ENCODE peak calls at places on chromosomes 7 and 10, in six cellular contexts. One of them, this sample, is unnamed.

GRCh38 chr7:84744388-84744787 is 442.5 kb downstream of the SEMA3D start:
- DNase-seq in CD8-positive, alpha-beta memory T cell: no peak
- DNase-seq in cardiac muscle cell: no peak
- DNase-seq in NCI-H1092 treated with DMSO at 0.1 percent for 48 hours: no peak
- DNase-seq in mammary epithelial cell: no peak
- DNase-seq in NCI-H146: no peak
- DNase-seq in this sample: no peak

GRCh38 chr10:101308051-101308450 is 45.9 kb upstream of the BTRC start:
- DNase-seq in cardiac muscle cell: no peak
- DNase-seq in NCI-H146: no peak
- DNase-seq in CD8-positive, alpha-beta memory T cell: no peak
- DNase-seq in NCI-H1092 treated with DMSO at 0.1 percent for 48 hours: no peak
- DNase-seq in mammary epithelial cell: peak
- DNase-seq in this sample: no peak

GRCh38 chr7:21960922-21961321 is 15.2 kb upstream of the CDCA7L start:
- DNase-seq in CD8-positive, alpha-beta memory T cell: no peak
- DNase-seq in NCI-H146: no peak
- DNase-seq in cardiac muscle cell: peak
- DNase-seq in NCI-H1092 treated with DMSO at 0.1 percent for 48 hours: no peak
- DNase-seq in mammary epithelial cell: peak
- DNase-seq in this sample: no peak

GRCh38 chr7:28062197-28062988 is 118.2 kb downstream of the JAZF1 start:
- DNase-seq in NCI-H1092 treated with DMSO at 0.1 percent for 48 hours: peak
- DNase-seq in cardiac muscle cell: peak
- DNase-seq in mammary epithelial cell: peak
- DNase-seq in NCI-H146: peak
- DNase-seq in CD8-positive, alpha-beta memory T cell: peak
- DNase-seq in this sample: peak

GRCh38 chr7:17546206-17546998 is 247.9 kb downstream of the AHR start:
- DNase-seq in mammary epithelial cell: peak
- DNase-seq in CD8-positive, alpha-beta memory T cell: no peak
- DNase-seq in cardiac muscle cell: peak
- DNase-seq in NCI-H1092 treated with DMSO at 0.1 percent for 48 hours: no peak
- DNase-seq in NCI-H146: no peak
- DNase-seq in this sample: no peak

GRCh38 chr10:11894381-11895107 is 71.4 kb downstream of the PROSER2 start:
- DNase-seq in cardiac muscle cell: no peak
- DNase-seq in CD8-positive, alpha-beta memory T cell: no peak
- DNase-seq in NCI-H146: no peak
- DNase-seq in mammary epithelial cell: no peak
- DNase-seq in NCI-H1092 treated with DMSO at 0.1 percent for 48 hours: no peak
- DNase-seq in this sample: no peak

GRCh38 chr7:137992738-137993394 is 9.0 kb downstream of the CREB3L2 start:
- DNase-seq in cardiac muscle cell: peak
- DNase-seq in NCI-H1092 treated with DMSO at 0.1 percent for 48 hours: no peak
- DNase-seq in CD8-positive, alpha-beta memory T cell: no peak
- DNase-seq in NCI-H146: peak
- DNase-seq in mammary epithelial cell: peak
- DNase-seq in this sample: peak

GRCh38 chr7:155950898-155951553 is 138.8 kb upstream of the SHH start:
- DNase-seq in NCI-H1092 treated with DMSO at 0.1 percent for 48 hours: no peak
- DNase-seq in cardiac muscle cell: no peak
- DNase-seq in NCI-H146: no peak
- DNase-seq in CD8-positive, alpha-beta memory T cell: no peak
- DNase-seq in mammary epithelial cell: no peak
- DNase-seq in this sample: no peak

GRCh38 chr7:43536773-43537172 is 46.1 kb upstream of the STK17A start:
- DNase-seq in CD8-positive, alpha-beta memory T cell: no peak
- DNase-seq in cardiac muscle cell: no peak
- DNase-seq in NCI-H1092 treated with DMSO at 0.1 percent for 48 hours: no peak
- DNase-seq in mammary epithelial cell: no peak
- DNase-seq in NCI-H146: no peak
- DNase-seq in this sample: no peak

GRCh38 chr10:7956508-7956907 is 98.0 kb upstream of the GATA3 start:
- DNase-seq in mammary epithelial cell: peak
- DNase-seq in NCI-H146: no peak
- DNase-seq in cardiac muscle cell: peak
- DNase-seq in NCI-H1092 treated with DMSO at 0.1 percent for 48 hours: no peak
- DNase-seq in CD8-positive, alpha-beta memory T cell: no peak
- DNase-seq in this sample: peak

GRCh38 chr10:105370697-105371096 is 729.6 kb downstream of the SORCS3 start:
- DNase-seq in NCI-H146: no peak
- DNase-seq in cardiac muscle cell: no peak
- DNase-seq in CD8-positive, alpha-beta memory T cell: no peak
- DNase-seq in mammary epithelial cell: no peak
- DNase-seq in NCI-H1092 treated with DMSO at 0.1 percent for 48 hours: no peak
- DNase-seq in this sample: no peak

GRCh38 chr7:78620931-78621330 is 822.4 kb downstream of the PHTF2 start:
- DNase-seq in cardiac muscle cell: peak
- DNase-seq in CD8-positive, alpha-beta memory T cell: no peak
- DNase-seq in NCI-H146: no peak
- DNase-seq in NCI-H1092 treated with DMSO at 0.1 percent for 48 hours: no peak
- DNase-seq in mammary epithelial cell: peak
- DNase-seq in this sample: no peak

GRCh38 chr7:144835166-144835611 is 664 bp downstream of the TPK1 start:
- DNase-seq in NCI-H1092 treated with DMSO at 0.1 percent for 48 hours: peak
- DNase-seq in cardiac muscle cell: peak
- DNase-seq in CD8-positive, alpha-beta memory T cell: no peak
- DNase-seq in NCI-H146: peak
- DNase-seq in mammary epithelial cell: peak
- DNase-seq in this sample: peak

GRCh38 chr10:113858541-113858940 is 4.1 kb downstream of the NHLRC2 start:
- DNase-seq in cardiac muscle cell: peak
- DNase-seq in CD8-positive, alpha-beta memory T cell: no peak
- DNase-seq in NCI-H1092 treated with DMSO at 0.1 percent for 48 hours: no peak
- DNase-seq in mammary epithelial cell: peak
- DNase-seq in NCI-H146: no peak
- DNase-seq in this sample: no peak

GRCh38 chr7:106285801-106286492 is 1.2 kb upstream of the NAMPT start:
- DNase-seq in NCI-H146: no peak
- DNase-seq in cardiac muscle cell: peak
- DNase-seq in mammary epithelial cell: no peak
- DNase-seq in CD8-positive, alpha-beta memory T cell: no peak
- DNase-seq in NCI-H1092 treated with DMSO at 0.1 percent for 48 hours: no peak
- DNase-seq in this sample: no peak

GRCh38 chr7:141477866-141478265 is 73.3 kb upstream of the AGK start:
- DNase-seq in CD8-positive, alpha-beta memory T cell: no peak
- DNase-seq in cardiac muscle cell: no peak
- DNase-seq in mammary epithelial cell: no peak
- DNase-seq in NCI-H1092 treated with DMSO at 0.1 percent for 48 hours: no peak
- DNase-seq in NCI-H146: no peak
- DNase-seq in this sample: no peak

GRCh38 chr7:42930889-42931288 is 1.1 kb downstream of the PSMA2 start:
- DNase-seq in CD8-positive, alpha-beta memory T cell: no peak
- DNase-seq in cardiac muscle cell: peak
- DNase-seq in NCI-H1092 treated with DMSO at 0.1 percent for 48 hours: no peak
- DNase-seq in NCI-H146: no peak
- DNase-seq in mammary epithelial cell: no peak
- DNase-seq in this sample: no peak

GRCh38 chr7:120987280-120987679 is 1.2 kb upstream of the CPED1 start:
- DNase-seq in NCI-H1092 treated with DMSO at 0.1 percent for 48 hours: no peak
- DNase-seq in NCI-H146: no peak
- DNase-seq in mammary epithelial cell: no peak
- DNase-seq in CD8-positive, alpha-beta memory T cell: no peak
- DNase-seq in cardiac muscle cell: no peak
- DNase-seq in this sample: no peak

GRCh38 chr10:73998623-73999622 is 1.0 kb downstream of the VCL start:
- DNase-seq in CD8-positive, alpha-beta memory T cell: peak
- DNase-seq in NCI-H146: peak
- DNase-seq in mammary epithelial cell: peak
- DNase-seq in NCI-H1092 treated with DMSO at 0.1 percent for 48 hours: peak
- DNase-seq in cardiac muscle cell: peak
- DNase-seq in this sample: no peak

GRCh38 chr10:42960491-42961155 is 116.2 kb upstream of the RET start:
- DNase-seq in CD8-positive, alpha-beta memory T cell: no peak
- DNase-seq in cardiac muscle cell: no peak
- DNase-seq in NCI-H1092 treated with DMSO at 0.1 percent for 48 hours: no peak
- DNase-seq in NCI-H146: no peak
- DNase-seq in mammary epithelial cell: peak
- DNase-seq in this sample: no peak

GRCh38 chr10:48357631-48358030 is 51.2 kb downstream of the MAPK8 start:
- DNase-seq in NCI-H1092 treated with DMSO at 0.1 percent for 48 hours: no peak
- DNase-seq in cardiac muscle cell: no peak
- DNase-seq in mammary epithelial cell: no peak
- DNase-seq in NCI-H146: no peak
- DNase-seq in CD8-positive, alpha-beta memory T cell: no peak
- DNase-seq in this sample: no peak

GRCh38 chr7:93055543-93056107 is 62.2 kb downstream of the SAMD9 start:
- DNase-seq in CD8-positive, alpha-beta memory T cell: no peak
- DNase-seq in NCI-H1092 treated with DMSO at 0.1 percent for 48 hours: peak
- DNase-seq in cardiac muscle cell: peak
- DNase-seq in NCI-H146: peak
- DNase-seq in mammary epithelial cell: peak
- DNase-seq in this sample: peak

GRCh38 chr10:21281173-21281572 is 244.3 kb downstream of the SKIDA1 start:
- DNase-seq in NCI-H1092 treated with DMSO at 0.1 percent for 48 hours: no peak
- DNase-seq in mammary epithelial cell: no peak
- DNase-seq in NCI-H146: no peak
- DNase-seq in cardiac muscle cell: no peak
- DNase-seq in CD8-positive, alpha-beta memory T cell: no peak
- DNase-seq in this sample: no peak

GRCh38 chr7:18693826-18694225 is 198.3 kb downstream of the HDAC9 start:
- DNase-seq in cardiac muscle cell: no peak
- DNase-seq in NCI-H146: no peak
- DNase-seq in NCI-H1092 treated with DMSO at 0.1 percent for 48 hours: no peak
- DNase-seq in mammary epithelial cell: no peak
- DNase-seq in CD8-positive, alpha-beta memory T cell: no peak
- DNase-seq in this sample: no peak

GRCh38 chr7:1460757-1461639 is 1.7 kb upstream of the MICALL2 start:
- DNase-seq in NCI-H146: no peak
- DNase-seq in mammary epithelial cell: peak
- DNase-seq in NCI-H1092 treated with DMSO at 0.1 percent for 48 hours: no peak
- DNase-seq in cardiac muscle cell: peak
- DNase-seq in CD8-positive, alpha-beta memory T cell: no peak
- DNase-seq in this sample: peak

GRCh38 chr10:99558708-99559107 is 26.0 kb downstream of the NKX2-3 start:
- DNase-seq in NCI-H146: no peak
- DNase-seq in mammary epithelial cell: no peak
- DNase-seq in cardiac muscle cell: no peak
- DNase-seq in CD8-positive, alpha-beta memory T cell: no peak
- DNase-seq in NCI-H1092 treated with DMSO at 0.1 percent for 48 hours: no peak
- DNase-seq in this sample: no peak

GRCh38 chr10:87505366-87506113 is 847 bp downstream of the MINPP1 start:
- DNase-seq in CD8-positive, alpha-beta memory T cell: peak
- DNase-seq in cardiac muscle cell: peak
- DNase-seq in NCI-H146: peak
- DNase-seq in NCI-H1092 treated with DMSO at 0.1 percent for 48 hours: peak
- DNase-seq in mammary epithelial cell: peak
- DNase-seq in this sample: peak

GRCh38 chr10:18144928-18145327 is 4.7 kb downstream of the CACNB2 start:
- DNase-seq in mammary epithelial cell: no peak
- DNase-seq in NCI-H1092 treated with DMSO at 0.1 percent for 48 hours: peak
- DNase-seq in NCI-H146: peak
- DNase-seq in CD8-positive, alpha-beta memory T cell: no peak
- DNase-seq in cardiac muscle cell: peak
- DNase-seq in this sample: no peak

GRCh38 chr10:103553743-103554487 is 60.4 kb downstream of the NEURL1 start:
- DNase-seq in mammary epithelial cell: no peak
- DNase-seq in cardiac muscle cell: no peak
- DNase-seq in NCI-H1092 treated with DMSO at 0.1 percent for 48 hours: no peak
- DNase-seq in CD8-positive, alpha-beta memory T cell: no peak
- DNase-seq in NCI-H146: no peak
- DNase-seq in this sample: no peak

GRCh38 chr7:102061981-102062390 is 224.7 kb upstream of the SH2B2 start:
- DNase-seq in CD8-positive, alpha-beta memory T cell: no peak
- DNase-seq in NCI-H1092 treated with DMSO at 0.1 percent for 48 hours: no peak
- DNase-seq in cardiac muscle cell: peak
- DNase-seq in mammary epithelial cell: no peak
- DNase-seq in NCI-H146: no peak
- DNase-seq in this sample: peak